ENCODE peak calls at places on chromosomes 7 and 10, in five cellular contexts. C is endodermal cell, H is AG04450, L is transverse colon, R is retinal pigment epithelial cell. N is an unnamed sample.

GRCh38 chr10:75733135-75733890 is 301.9 kb downstream of the LRMDA start:
- DNase-seq in L (no peak), C (no peak), H (no peak), R (no peak), N (no peak)

GRCh38 chr10:103637855-103638561 is 144.5 kb downstream of the NEURL1 start:
- DNase-seq in L (peak), R (no peak), C (no peak), H (peak), N (peak)

GRCh38 chr10:102629661-102630614 is 14.3 kb upstream of the TRIM8 start:
- DNase-seq in L (no peak), H (peak), C (peak), R (peak), N (no peak)

GRCh38 chr10:5692476-5693358 is 8.1 kb downstream of the TASOR2 start:
- DNase-seq in H (no peak), R (no peak), C (peak), L (peak), N (peak)

GRCh38 chr7:156438011-156438410 is 202.6 kb upstream of the RNF32 start:
- DNase-seq in C (no peak), R (no peak), L (no peak), H (no peak), N (no peak)

GRCh38 chr7:151381083-151381332 is 28.8 kb downstream of the WDR86 start:
- DNase-seq in R (no peak), C (no peak), H (no peak), L (no peak), N (no peak)

GRCh38 chr10:43606323-43607198 is at the start of gene ZNF485:
- DNase-seq in R (peak), H (no peak), L (peak), C (peak), N (peak)

GRCh38 chr7:18437086-18437485 is 58.5 kb upstream of the HDAC9 start:
- DNase-seq in H (peak), L (no peak), C (no peak), R (no peak), N (no peak)

GRCh38 chr10:45001382-45002148 is 842 bp downstream of the ZNF22 start:
- DNase-seq in C (peak), L (peak), H (no peak), R (peak), N (peak)

GRCh38 chr7:139693651-139694388 is 84.0 kb downstream of the HIPK2 start:
- DNase-seq in R (no peak), C (no peak), L (no peak), H (no peak), N (no peak)

GRCh38 chr7:2567663-2568238 is 9.0 kb downstream of the IQCE start:
- DNase-seq in H (no peak), L (no peak), R (no peak), C (peak), N (peak)

GRCh38 chr7:19619122-19619521 is 89.7 kb downstream of the POLR1F start:
- DNase-seq in H (no peak), R (peak), C (no peak), L (no peak), N (no peak)

GRCh38 chr10:48683424-48683823 is 1.2 kb upstream of the WDFY4 start:
- DNase-seq in H (no peak), R (no peak), L (no peak), C (no peak), N (no peak)

GRCh38 chr7:151847136-151847535 is 29.8 kb downstream of the PRKAG2 start:
- DNase-seq in C (no peak), H (no peak), L (no peak), R (no peak), N (no peak)

GRCh38 chr7:134029-134428 is 58.3 kb upstream of the FAM20C start:
- DNase-seq in H (no peak), C (peak), L (no peak), R (no peak), N (no peak)

GRCh38 chr7:157682064-157682945 is 345.5 kb downstream of the DNAJB6 start:
- DNase-seq in H (no peak), L (no peak), R (no peak), C (peak), N (no peak)

GRCh38 chr7:564176-564890 is 44.7 kb upstream of the PDGFA start:
- DNase-seq in R (no peak), H (no peak), C (no peak), L (no peak), N (no peak)

GRCh38 chr7:122212754-122213153 is 68.7 kb upstream of the AASS start:
- DNase-seq in L (no peak), R (no peak), C (no peak), H (no peak), N (no peak)
- TF ChIP-seq CTCF in L (no peak), R (no peak), C (no peak), H (no peak), N (no peak)

DNA sequence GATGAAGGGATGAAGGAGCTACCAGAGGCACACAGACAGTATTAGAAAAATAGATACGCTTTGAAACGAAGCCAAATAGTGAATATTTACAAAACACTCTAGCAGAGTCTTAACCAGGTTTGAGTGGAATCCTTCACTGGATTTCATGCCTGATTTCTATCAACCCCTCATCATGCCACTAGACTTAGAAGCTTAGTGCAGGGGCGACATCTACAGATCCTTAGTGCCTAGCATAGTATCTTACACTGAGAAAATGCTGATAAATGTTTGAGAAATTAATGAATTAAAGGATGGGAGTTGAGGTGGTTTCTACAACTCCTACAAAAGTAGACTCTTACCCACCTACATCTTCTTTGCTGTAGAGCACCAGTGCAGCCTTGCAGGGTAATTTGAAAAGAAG is 54.7 kb upstream of the CCNJ start:
- DNase-seq in L (no peak), R (no peak), C (no peak), H (no peak), N (no peak)
- TF ChIP-seq CTCF in L (no peak), R (no peak), C (no peak), H (no peak), N (no peak)

GRCh38 chr10:104777086-104777799 is 136.2 kb downstream of the SORCS3 start:
- DNase-seq in C (peak), H (no peak), R (no peak), L (no peak), N (no peak)
- TF ChIP-seq CTCF in C (peak), H (no peak), R (peak), L (no peak), N (peak)

GRCh38 chr10:18219096-18219495 is 78.9 kb downstream of the CACNB2 start:
- DNase-seq in H (no peak), L (no peak), R (no peak), C (no peak), N (no peak)

GRCh38 chr10:18214692-18215563 is 74.7 kb downstream of the CACNB2 start:
- DNase-seq in R (no peak), H (no peak), L (peak), C (peak), N (no peak)

GRCh38 chr10:18211862-18212261 is 71.6 kb downstream of the CACNB2 start:
- DNase-seq in R (no peak), L (no peak), C (no peak), H (no peak), N (no peak)

GRCh38 chr10:18217577-18217976 is 77.4 kb downstream of the CACNB2 start:
- DNase-seq in H (no peak), R (no peak), L (no peak), C (no peak), N (no peak)

GRCh38 chr10:18216482-18216881 is 76.3 kb downstream of the CACNB2 start:
- DNase-seq in R (no peak), L (no peak), H (no peak), C (no peak), N (no peak)
- TF ChIP-seq CTCF in R (peak), L (peak), H (peak), C (peak), N (peak)

DNA sequence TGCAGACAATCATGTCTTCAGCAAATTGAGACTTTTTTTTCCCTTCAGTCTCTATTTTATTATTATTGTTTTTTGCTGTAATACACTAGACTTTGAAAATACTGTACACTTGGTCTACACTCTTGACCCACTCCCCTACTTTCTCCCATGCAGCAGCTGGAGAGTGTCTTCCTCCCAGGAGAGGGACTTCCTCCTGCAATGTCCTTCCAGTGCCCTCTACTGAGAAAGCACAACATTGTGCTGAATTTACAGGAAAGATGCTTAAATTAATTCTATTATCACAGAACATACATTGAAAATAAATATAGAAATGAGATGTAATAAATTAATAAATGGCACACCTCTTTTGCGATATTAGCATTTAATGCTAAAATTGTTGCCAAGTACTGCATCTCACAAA is 411.3 kb downstream of the CCSER2 start:
- DNase-seq in R (no peak), H (no peak), L (no peak), C (no peak), N (no peak)
- TF ChIP-seq CTCF in R (no peak), H (no peak), L (no peak), C (peak), N (no peak)

GRCh38 chr10:130481076-130481930 is 345.1 kb downstream of the GLRX3 start:
- DNase-seq in H (no peak), L (no peak), C (no peak), R (no peak), N (no peak)

GRCh38 chr10:130484912-130485180 is 348.7 kb downstream of the GLRX3 start:
- DNase-seq in C (no peak), L (no peak), H (no peak), R (no peak), N (no peak)

GRCh38 chr10:130485241-130485957 is 349.2 kb downstream of the GLRX3 start:
- DNase-seq in R (no peak), C (no peak), H (no peak), L (no peak), N (no peak)

GRCh38 chr10:130485958-130486680 is 349.9 kb downstream of the GLRX3 start:
- DNase-seq in R (no peak), L (no peak), C (no peak), H (no peak), N (no peak)

GRCh38 chr10:130484131-130484911 is 348.1 kb downstream of the GLRX3 start:
- DNase-seq in H (no peak), R (no peak), C (no peak), L (no peak), N (no peak)
- TF ChIP-seq CTCF in H (no peak), R (no peak), C (no peak), L (no peak), N (no peak)

GRCh38 chr10:58382489-58382995 is 2.7 kb upstream of the TFAM start:
- DNase-seq in C (no peak), L (no peak), R (no peak), H (no peak), N (no peak)

GRCh38 chr10:58384536-58384998 is 643 bp upstream of the TFAM start:
- DNase-seq in L (no peak), H (no peak), C (no peak), R (no peak), N (no peak)

GRCh38 chr10:58384095-58384494 is 1.1 kb upstream of the TFAM start:
- DNase-seq in H (no peak), R (no peak), L (no peak), C (no peak), N (no peak)

GRCh38 chr10:58385784-58386112 is 538 bp downstream of the TFAM start:
- DNase-seq in H (no peak), C (peak), L (peak), R (peak), N (peak)

DNA sequence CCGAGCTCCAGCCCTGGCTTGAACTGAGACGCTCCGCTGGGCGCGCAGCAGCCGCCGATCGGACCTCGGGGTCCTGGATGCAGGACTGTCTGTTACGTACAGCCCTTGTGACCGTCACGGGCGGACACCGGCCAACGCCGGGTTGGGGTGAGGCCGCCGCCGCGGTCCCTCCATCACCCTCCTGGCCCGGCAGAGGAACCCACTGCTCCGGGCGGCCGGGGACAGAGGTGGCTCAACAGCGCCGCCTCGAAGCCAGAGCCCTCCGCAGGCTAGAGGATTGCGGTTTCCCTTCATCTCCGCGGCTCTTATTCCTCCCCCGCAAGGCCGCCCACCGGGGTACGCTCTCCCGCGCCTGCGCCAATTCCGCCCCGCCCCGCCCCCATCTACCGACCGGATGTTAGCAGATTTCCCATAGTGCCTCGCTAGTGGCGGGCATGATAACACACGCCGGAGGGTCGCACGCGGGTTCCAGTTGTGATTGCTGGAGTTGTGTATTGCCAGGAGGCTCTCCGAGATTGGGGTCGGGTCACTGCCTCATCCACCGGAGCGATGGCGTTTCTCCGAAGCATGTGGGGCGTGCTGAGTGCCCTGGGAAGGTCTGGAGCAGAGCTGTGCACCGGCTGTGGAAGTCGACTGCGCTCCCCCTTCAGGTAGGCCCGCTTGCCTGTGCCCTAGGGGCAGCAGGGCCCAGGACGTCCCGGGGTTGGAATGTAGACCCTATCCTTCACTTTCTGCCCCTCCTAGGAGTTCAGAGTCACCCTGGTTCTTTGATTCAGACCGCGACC is at the start of gene TFAM:
- DNase-seq in C (peak), H (peak), L (peak), R (peak), N (peak)
- TF ChIP-seq CTCF in C (peak), H (peak), L (peak), R (peak), N (peak)

N was measured in heart left ventricle.